ENCODE peak calls at places on chromosomes 12 and 14, in four cellular contexts. R is AG10803, W is C1 segment of cervical spinal cord, V is lung. I is an unnamed sample.

GRCh38 chr14:69708586-69709169 is 58.3 kb upstream of the SRSF5 start:
- DNase-seq in R (no peak), W (no peak), V (no peak), I (no peak)

GRCh38 chr14:58666737-58667136 is 29.0 kb downstream of the DACT1 start:
- DNase-seq in V (no peak), W (no peak), R (no peak), I (no peak)

GRCh38 chr12:53966385-53967133 is 6.4 kb upstream of the HOXC11 start:
- DNase-seq in V (no peak), W (no peak), R (no peak), I (no peak)

GRCh38 chr14:102525213-102526143 is 15.9 kb upstream of the ANKRD9 start:
- DNase-seq in V (no peak), R (peak; percentile 58), W (no peak), I (peak; percentile 23)

GRCh38 chr12:78914859-78915331 is 50.3 kb downstream of the SYT1 start:
- DNase-seq in W (no peak), R (no peak), V (no peak), I (no peak)

GRCh38 chr14:39956372-39956771 is 524.1 kb upstream of the FBXO33 start:
- DNase-seq in V (no peak), R (no peak), W (no peak), I (no peak)

GRCh38 chr14:50230601-50231474 is 540 bp downstream of the SOS2 start:
- DNase-seq in W (peak; percentile 55), R (peak; percentile 70), V (peak; percentile 42), I (peak; percentile 40)

GRCh38 chr12:92063641-92064040 is 82.0 kb downstream of the BTG1 start:
- DNase-seq in W (no peak), R (no peak), V (no peak), I (no peak)

GRCh38 chr12:3244219-3244750 is 167.1 kb downstream of the TSPAN9 start:
- DNase-seq in W (no peak), R (no peak), V (no peak), I (no peak)

GRCh38 chr14:96567289-96567899 is 65.2 kb downstream of the PAPOLA start:
- DNase-seq in W (no peak), R (peak; percentile 45), V (no peak), I (no peak)

GRCh38 chr14:65345264-65345663 is 67.3 kb upstream of the FUT8 start:
- DNase-seq in W (no peak), R (no peak), V (no peak), I (no peak)

GRCh38 chr12:130965668-130966067 is 12.0 kb downstream of the ADGRD1 start:
- DNase-seq in W (no peak), R (peak; percentile 40), V (no peak), I (no peak)

GRCh38 chr14:34013714-34014055 is 62.8 kb upstream of the EGLN3 start:
- DNase-seq in W (no peak), R (no peak), V (no peak), I (no peak)

GRCh38 chr12:51823875-51824565 is 24.5 kb downstream of the FIGNL2 start:
- DNase-seq in R (peak; percentile 72), V (no peak), W (no peak), I (peak; percentile 60)

GRCh38 chr14:97002454-97002853 is 205.3 kb downstream of the VRK1 start:
- DNase-seq in R (no peak), V (no peak), W (no peak), I (no peak)

GRCh38 chr12:62190081-62190480 is 70.1 kb upstream of the USP15 start:
- DNase-seq in V (no peak), R (no peak), W (no peak), I (no peak)

GRCh38 chr14:29734732-29735131 is 192.9 kb downstream of the PRKD1 start:
- DNase-seq in V (no peak), R (no peak), W (no peak), I (no peak)

GRCh38 chr12:94622475-94622874 is 27.9 kb downstream of the TMCC3 start:
- DNase-seq in V (no peak), R (no peak), W (no peak), I (no peak)

GRCh38 chr14:104965561-104966231 is 12.5 kb downstream of the AHNAK2 start:
- DNase-seq in W (no peak), R (no peak), V (no peak), I (no peak)

GRCh38 chr12:66409195-66409871 is 107.0 kb downstream of the HELB start:
- DNase-seq in V (no peak), R (peak; percentile 76), W (no peak), I (peak; percentile 40)

GRCh38 chr12:54935235-54935951 is 49.2 kb downstream of the TESPA1 start:
- DNase-seq in V (no peak), W (no peak), R (peak; percentile 70), I (no peak)

I was measured in mucosa of gallbladder.